ENCODE peak calls at places on chromosomes 2 and 18, in four cellular contexts. W is GM23338, S is GM23248, Z is MM.1S. I is an unnamed sample.

GRCh38 chr2:186771850-186772463 is 77.0 kb downstream of the ZSWIM2 start:
- DNase-seq in W (peak), S (no peak), Z (peak), I (no peak)

GRCh38 chr2:203327582-203327917 is 644 bp upstream of the ABI2 start:
- DNase-seq in W (no peak), S (no peak), Z (no peak), I (no peak)

GRCh38 chr18:9679125-9679524 is 29.0 kb upstream of the RAB31 start:
- DNase-seq in W (no peak), S (no peak), Z (no peak), I (no peak)

GRCh38 chr2:222568866-222569265 is 87.0 kb downstream of the FARSB start:
- DNase-seq in W (peak), S (peak), Z (no peak), I (no peak)

GRCh38 chr2:38602136-38602731 is 494 bp downstream of the HNRNPLL start:
- DNase-seq in W (peak), S (peak), Z (peak), I (peak)

GRCh38 chr2:132824716-132825115 is 154.7 kb upstream of the LYPD1 start:
- DNase-seq in W (no peak), S (peak), Z (no peak), I (no peak)

GRCh38 chr2:62321370-62321769 is 125.5 kb downstream of the B3GNT2 start:
- DNase-seq in W (peak), S (no peak), Z (no peak), I (no peak)

GRCh38 chr2:17748745-17749144 is 4.9 kb downstream of the SMC6 start:
- DNase-seq in W (peak), S (no peak), Z (no peak), I (no peak)

GRCh38 chr2:237201461-237202287 is 116.0 kb downstream of the COPS8 start:
- DNase-seq in W (no peak), S (peak), Z (no peak), I (no peak)

GRCh38 chr2:238160206-238161129 is 1.7 kb downstream of the ERFE start:
- DNase-seq in W (peak), S (no peak), Z (no peak), I (peak)

GRCh38 chr18:30568333-30568732 is 474.2 kb downstream of the DSC3 start:
- DNase-seq in W (no peak), S (no peak), Z (no peak), I (no peak)

GRCh38 chr2:200640906-200641305 is 55.1 kb downstream of the AOX1 start:
- DNase-seq in W (no peak), S (peak), Z (no peak), I (no peak)

GRCh38 chr18:5628512-5629255 is 84.9 kb upstream of the EPB41L3 start:
- DNase-seq in W (peak), S (peak), Z (peak), I (no peak)

GRCh38 chr2:190843874-190844699 is 36.5 kb upstream of the GLS start:
- DNase-seq in W (no peak), S (peak), Z (no peak), I (no peak)

GRCh38 chr18:48790226-48790863 is 160.4 kb downstream of the SMAD7 start:
- DNase-seq in W (no peak), S (no peak), Z (no peak), I (no peak)

GRCh38 chr2:238884812-238885408 is 37.0 kb downstream of the TWIST2 start:
- DNase-seq in W (no peak), S (no peak), Z (no peak), I (no peak)

DNA sequence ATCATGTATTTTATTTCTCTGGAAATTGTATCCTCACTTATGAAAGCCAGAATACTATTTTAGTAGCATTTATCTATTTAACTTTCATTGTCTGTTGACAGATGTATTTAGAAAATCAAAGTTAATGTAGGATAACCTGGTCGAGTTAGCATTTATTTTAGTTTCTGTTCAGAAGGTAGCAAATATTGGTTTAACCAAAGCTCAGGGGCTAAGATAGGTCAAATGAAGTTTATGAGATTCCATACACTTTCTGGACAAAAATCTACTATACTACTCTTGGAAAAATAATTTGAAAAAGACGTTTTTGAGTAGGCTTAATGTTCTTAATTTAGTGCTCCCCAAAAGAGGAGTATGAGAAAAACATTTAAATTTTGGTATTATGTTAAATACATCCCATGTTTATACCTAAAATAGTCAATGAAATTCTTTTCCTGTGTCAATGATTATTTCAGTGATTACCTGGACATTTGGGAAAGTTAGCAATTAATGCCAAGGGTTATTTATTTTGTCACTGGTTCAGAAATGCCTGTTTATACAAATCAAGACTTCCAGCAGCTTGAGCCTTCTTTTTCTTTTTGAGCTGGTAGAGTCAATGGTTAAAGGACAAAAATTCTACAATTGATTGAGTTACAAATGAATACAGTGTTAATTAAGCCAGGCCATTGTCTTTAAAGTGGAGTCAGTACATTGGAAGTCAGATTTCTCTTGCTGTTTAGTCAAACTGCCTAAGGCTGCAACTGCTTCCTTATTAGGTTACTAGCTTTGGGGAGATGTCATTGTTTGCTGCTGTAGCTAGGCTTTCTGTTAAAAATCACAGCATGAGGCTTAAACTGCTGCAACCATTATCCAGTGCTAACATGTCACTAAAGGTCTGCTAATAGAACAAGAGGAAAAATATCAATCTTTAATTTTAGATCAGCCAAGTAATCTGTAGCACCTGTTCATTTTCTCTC is 182.3 kb downstream of the CAMKMT start:
- DNase-seq in W (peak), S (peak), Z (no peak), I (no peak)
- TF ChIP-seq EZH2phosphoT487 in W (no peak), S (no peak), Z (no peak), I (no peak)

GRCh38 chr18:45820144-45820745 is 5.2 kb upstream of the SIGLEC15 start:
- DNase-seq in W (no peak), S (no peak), Z (no peak), I (no peak)
- H3K27ac ChIP-seq in W (no peak), S (no peak), Z (no peak), I (no peak)

GRCh38 chr2:208406474-208407451 is at the start of gene PTH2R:
- DNase-seq in W (peak), S (peak), Z (no peak), I (no peak)

DNA sequence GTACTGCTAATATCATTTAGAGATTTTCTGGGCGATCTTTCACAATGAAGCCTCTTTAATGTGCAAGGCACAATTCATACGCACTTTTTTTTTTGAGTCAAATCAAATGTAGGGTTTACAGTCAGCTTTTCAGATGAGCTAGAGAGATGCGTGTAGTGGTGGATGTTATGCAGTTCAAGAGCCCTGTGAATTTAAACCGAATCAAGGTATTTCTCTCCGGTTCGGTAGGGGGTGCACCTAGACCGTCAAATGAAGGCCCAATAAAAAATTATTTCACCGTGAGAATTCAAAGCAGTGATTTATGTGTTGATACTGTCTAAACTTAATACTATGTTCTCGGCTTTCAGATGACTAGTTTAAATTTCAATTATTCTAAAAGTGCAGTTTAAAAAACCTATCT is 1.1 kb downstream of the PTH2R start:
- DNase-seq in W (peak), S (peak), Z (no peak), I (no peak)
- TF ChIP-seq EZH2phosphoT487 in W (no peak), S (no peak), Z (no peak), I (no peak)

DNA sequence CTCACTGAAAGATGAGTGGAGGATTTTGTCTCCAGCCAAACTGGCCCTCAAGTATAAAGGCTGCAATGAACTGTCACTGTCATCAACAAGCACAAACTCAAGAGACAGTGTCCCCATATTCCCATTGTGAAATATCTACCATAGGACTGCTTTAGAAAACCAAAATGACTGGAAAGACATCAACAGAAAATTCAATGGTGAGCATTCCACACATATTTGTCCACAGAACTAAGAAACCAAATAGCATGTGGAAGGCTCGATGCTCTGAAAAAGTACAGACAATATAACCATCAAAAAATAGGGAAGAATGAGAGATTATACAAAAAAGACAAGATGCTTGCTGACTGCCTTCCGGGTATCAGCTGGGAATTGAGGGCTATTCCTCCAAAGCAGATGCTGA is 37.6 kb downstream of the TGFBRAP1 start:
- DNase-seq in W (no peak), S (no peak), Z (no peak), I (no peak)
- H3K27ac ChIP-seq in W (no peak), S (no peak), Z (no peak), I (no peak)

DNA sequence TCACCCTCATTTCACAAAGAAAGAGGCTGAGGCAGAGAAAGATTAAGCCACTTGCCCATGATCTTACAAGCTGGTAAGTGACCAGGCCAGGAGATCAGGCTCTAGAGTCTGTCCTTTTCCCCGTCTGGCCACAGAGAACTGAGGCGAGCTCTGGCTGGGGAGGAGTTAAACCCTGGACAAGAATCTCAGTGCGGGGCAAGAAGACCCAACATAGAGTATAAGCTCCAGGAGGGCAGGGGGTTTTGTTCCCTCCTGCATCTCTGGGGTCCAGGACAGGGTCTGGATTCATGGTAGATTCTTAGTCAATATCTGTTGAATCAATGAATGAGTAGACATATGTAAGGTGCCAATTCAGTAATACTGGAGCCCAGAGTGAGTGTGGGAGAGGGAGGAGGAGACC is 12.9 kb upstream of the INPP5D start:
- DNase-seq in W (no peak), S (no peak), Z (no peak), I (no peak)
- TF ChIP-seq EZH2phosphoT487 in W (no peak), S (no peak), Z (no peak), I (no peak)

DNA sequence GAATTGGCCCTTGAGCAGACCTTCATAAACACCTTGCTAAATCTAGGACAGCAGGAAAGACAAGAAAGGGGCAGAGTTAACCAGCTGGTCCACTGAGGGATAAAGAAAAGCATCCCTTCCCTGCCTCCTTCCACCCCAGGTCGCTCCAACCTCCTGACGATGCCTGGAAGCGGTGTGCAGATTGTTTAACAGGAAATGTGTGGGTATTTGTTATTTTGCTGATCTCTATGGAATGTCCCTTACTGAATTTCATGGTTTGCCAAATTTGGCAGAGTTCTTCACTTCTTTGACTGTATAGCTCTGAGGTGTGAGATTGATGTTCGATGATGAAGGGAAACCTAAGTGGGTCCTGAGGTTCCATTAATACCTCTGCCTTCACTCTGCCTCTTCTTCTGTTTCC is 72.9 kb downstream of the MAP3K20 start:
- DNase-seq in W (no peak), S (peak), Z (no peak), I (no peak)
- H3K27ac ChIP-seq in W (no peak), S (no peak), Z (no peak), I (no peak)

DNA sequence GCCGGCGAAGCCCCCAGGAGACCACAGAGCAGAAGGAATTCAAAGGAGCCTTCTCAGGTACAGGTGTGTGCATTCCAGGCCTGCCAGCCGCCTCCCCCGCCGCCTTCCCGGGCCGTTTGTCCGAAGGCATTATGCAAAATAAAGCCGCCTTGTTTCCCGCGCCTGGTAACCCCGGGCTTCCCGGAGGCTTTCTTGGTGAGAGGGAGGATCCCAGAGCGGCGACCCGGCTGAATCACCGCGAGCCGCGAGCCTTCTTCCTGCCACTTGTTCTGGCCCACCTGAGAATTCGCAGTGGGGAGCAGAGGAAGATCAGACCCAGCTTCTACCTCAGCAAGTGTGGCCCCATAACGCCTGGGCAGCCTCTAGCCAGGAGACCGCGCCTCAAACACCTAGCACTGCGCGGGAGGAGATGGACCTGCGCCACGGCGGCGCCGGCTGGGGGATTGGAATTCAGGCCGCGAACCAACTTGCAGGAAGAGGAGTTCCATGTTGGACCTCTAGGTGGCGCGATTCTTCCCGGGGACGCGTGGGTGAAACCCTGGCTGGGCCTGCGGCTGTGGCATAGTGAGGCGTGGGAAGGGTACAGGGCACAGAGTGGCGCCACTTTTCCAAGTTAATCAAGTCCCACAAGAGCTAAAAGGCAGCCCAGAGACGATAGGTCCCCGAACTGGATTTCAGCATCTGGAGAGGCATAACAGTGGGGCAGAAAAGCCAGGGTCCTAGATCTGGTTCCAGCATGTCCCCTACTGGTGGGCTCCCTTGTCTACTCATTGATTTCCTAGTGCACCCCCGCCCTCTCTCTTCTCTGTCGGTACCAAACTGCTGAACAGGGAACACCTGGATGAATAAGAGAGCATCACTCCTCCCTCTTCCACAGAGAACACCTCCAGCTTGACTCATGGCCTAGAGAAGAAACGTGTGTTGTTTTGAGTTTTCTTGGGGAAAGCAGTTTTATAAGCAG is 101.6 kb downstream of the FOXI3 start:
- DNase-seq in W (peak), S (peak), Z (peak), I (peak)
- TF ChIP-seq EZH2phosphoT487 in W (no peak), S (no peak), Z (no peak), I (no peak)

GRCh38 chr2:234308073-234308813 is 188.6 kb downstream of the ARL4C start:
- DNase-seq in W (no peak), S (no peak), Z (no peak), I (no peak)

GRCh38 chr2:234307322-234307961 is 189.4 kb downstream of the ARL4C start:
- DNase-seq in W (no peak), S (no peak), Z (no peak), I (no peak)

GRCh38 chr2:234308814-234309195 is 188.1 kb downstream of the ARL4C start:
- DNase-seq in W (no peak), S (no peak), Z (no peak), I (peak)

GRCh38 chr2:234310166-234310565 is 186.7 kb downstream of the ARL4C start:
- DNase-seq in W (no peak), S (no peak), Z (no peak), I (no peak)

GRCh38 chr2:234309431-234309830 is 187.4 kb downstream of the ARL4C start:
- DNase-seq in W (no peak), S (no peak), Z (no peak), I (no peak)
- H3K27ac ChIP-seq in W (no peak), S (no peak), Z (no peak), I (no peak)

DNA sequence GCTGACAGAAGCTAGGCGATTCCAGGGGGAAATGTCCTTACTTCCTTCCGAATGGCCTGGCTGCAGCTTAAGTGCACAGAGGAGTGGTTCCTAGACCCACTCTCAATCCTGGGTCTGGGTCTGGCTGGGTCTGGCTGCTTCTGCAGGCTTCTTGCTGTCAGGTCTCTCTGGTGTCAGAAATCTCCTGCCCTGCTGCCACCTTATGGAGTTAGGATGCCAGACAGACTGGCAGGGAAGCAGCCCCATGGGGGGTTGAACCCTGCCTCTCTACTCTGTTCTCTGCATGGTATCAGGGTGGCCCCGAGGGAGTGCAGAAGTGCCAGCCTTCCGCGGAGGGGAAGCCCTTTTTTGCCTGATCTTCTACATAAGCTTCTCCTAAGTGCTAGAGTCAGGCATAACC is 89.4 kb downstream of the ZCCHC2 start:
- DNase-seq in W (no peak), S (no peak), Z (no peak), I (no peak)
- TF ChIP-seq EZH2phosphoT487 in W (no peak), S (no peak), Z (no peak), I (no peak)

GRCh38 chr18:3615374-3615773 is 165.4 kb downstream of the TGIF1 start:
- DNase-seq in W (no peak), S (no peak), Z (no peak), I (peak)
- H3K27ac ChIP-seq in W (peak), S (no peak), Z (no peak), I (no peak)